ENCODE peak calls at places on chromosomes 4 and X, in seven cellular contexts. L is dorsolateral prefrontal cortex; Y is CD4-positive, alpha-beta T cell; Z is MCF 10A; J is IMR-90; O is fibroblast of mammary gland; H is upper lobe of right lung. Q is an unnamed sample.

GRCh38 chr4:147596976-147597375 is 20.2 kb upstream of the TMEM184C start:
- DNase-seq in L (no peak), Y (no peak), Z (peak), J (peak), O (peak), H (no peak), Q (no peak)

GRCh38 chr4:3473943-3474335 is 10.8 kb downstream of the DOK7 start:
- DNase-seq in L (no peak), Y (no peak), Z (no peak), J (no peak), O (no peak), H (no peak), Q (no peak)

GRCh38 chrX:103439161-103439560 is 62.8 kb downstream of the BEX3 start:
- DNase-seq in L (no peak), Y (no peak), Z (no peak), J (no peak), O (no peak), H (no peak), Q (no peak)

GRCh38 chr4:155522201-155522600 is 144.4 kb upstream of the GUCY1A1 start:
- DNase-seq in L (no peak), Y (no peak), Z (no peak), J (peak), O (peak), H (no peak), Q (no peak)

GRCh38 chr4:188228279-188228678 is 89.0 kb downstream of the TRIML1 start:
- DNase-seq in L (no peak), Y (no peak), Z (no peak), J (no peak), O (no peak), H (no peak), Q (no peak)

GRCh38 chr4:90126805-90127204 is 389 bp upstream of the CCSER1 start:
- DNase-seq in L (no peak), Y (no peak), Z (no peak), J (no peak), O (no peak), H (no peak), Q (no peak)

GRCh38 chrX:54043696-54044125 is 562 bp downstream of the PHF8 start:
- DNase-seq in L (peak), Y (no peak), Z (peak), J (peak), O (peak), H (peak), Q (peak)

GRCh38 chr4:94561249-94562024 is 109.7 kb downstream of the PDLIM5 start:
- DNase-seq in L (no peak), Y (no peak), Z (peak), J (peak), O (peak), H (no peak), Q (no peak)

GRCh38 chr4:124686279-124686678 is 26.3 kb downstream of the ANKRD50 start:
- DNase-seq in L (no peak), Y (no peak), Z (no peak), J (no peak), O (no peak), H (no peak), Q (no peak)

GRCh38 chrX:29617276-29617675 is 598.1 kb upstream of the MAGEB2 start:
- DNase-seq in L (no peak), Y (no peak), Z (no peak), J (peak), O (peak), H (no peak), Q (no peak)

GRCh38 chrX:110310896-110311295 is 7.0 kb downstream of the AMMECR1 start:
- DNase-seq in L (no peak), Y (peak), Z (peak), J (no peak), O (peak), H (no peak), Q (peak)

GRCh38 chr4:124641715-124642380 is 70.7 kb downstream of the ANKRD50 start:
- DNase-seq in L (no peak), Y (no peak), Z (peak), J (peak), O (peak), H (no peak), Q (no peak)

GRCh38 chr4:81135501-81135900 is 79.5 kb downstream of the PRKG2 start:
- DNase-seq in L (no peak), Y (no peak), Z (peak), J (peak), O (peak), H (no peak), Q (no peak)

GRCh38 chr4:10003666-10004065 is 17.6 kb downstream of the SLC2A9 start:
- DNase-seq in L (no peak), Y (no peak), Z (no peak), J (no peak), O (no peak), H (no peak), Q (no peak)

GRCh38 chr4:33780952-33781655 is 2463.2 kb downstream of the ARAP2 start:
- DNase-seq in L (no peak), Y (no peak), Z (peak), J (peak), O (peak), H (no peak), Q (no peak)

GRCh38 chrX:34918091-34918736 is 24.4 kb upstream of the FAM47B start:
- DNase-seq in L (no peak), Y (no peak), Z (peak), J (peak), O (peak), H (no peak), Q (no peak)

GRCh38 chrX:153626863-153627674 is 19.9 kb upstream of the DUSP9 start:
- DNase-seq in L (peak), Y (no peak), Z (no peak), J (no peak), O (no peak), H (no peak), Q (no peak)

GRCh38 chr4:23697001-23697528 is 192.8 kb downstream of the PPARGC1A start:
- DNase-seq in L (no peak), Y (no peak), Z (no peak), J (no peak), O (no peak), H (no peak), Q (no peak)

GRCh38 chrX:50697691-50698090 is 116.3 kb downstream of the SHROOM4 start:
- DNase-seq in L (no peak), Y (no peak), Z (peak), J (peak), O (peak), H (no peak), Q (no peak)

GRCh38 chrX:118603981-118604380 is 108.4 kb downstream of the DOCK11 start:
- DNase-seq in L (no peak), Y (peak), Z (peak), J (peak), O (peak), H (no peak), Q (peak)

GRCh38 chr4:27662426-27662825 is 801.8 kb downstream of the STIM2 start:
- DNase-seq in L (no peak), Y (no peak), Z (no peak), J (no peak), O (no peak), H (no peak), Q (no peak)

GRCh38 chr4:102061133-102061532 is 270.6 kb downstream of the BANK1 start:
- DNase-seq in L (no peak), Y (no peak), Z (no peak), J (no peak), O (no peak), H (no peak), Q (peak)

GRCh38 chrX:109732319-109732779 is 708 bp downstream of the ACSL4 start:
- DNase-seq in L (no peak), Y (peak), Z (no peak), J (peak), O (peak), H (no peak), Q (no peak)

GRCh38 chrX:40831750-40832149 is 96.4 kb upstream of the MED14 start:
- DNase-seq in L (no peak), Y (no peak), Z (no peak), J (no peak), O (no peak), H (no peak), Q (no peak)

GRCh38 chr4:68152411-68152810 is 22.7 kb upstream of the TMPRSS11F start:
- DNase-seq in L (no peak), Y (no peak), Z (peak), J (no peak), O (no peak), H (no peak), Q (no peak)

GRCh38 chr4:88696620-88697019 is 1.0 kb downstream of the NAP1L5 start:
- DNase-seq in L (no peak), Y (no peak), Z (no peak), J (peak), O (peak), H (no peak), Q (no peak)

GRCh38 chr4:107654694-107655093 is 65.3 kb downstream of the PAPSS1 start:
- DNase-seq in L (no peak), Y (no peak), Z (no peak), J (no peak), O (no peak), H (no peak), Q (no peak)

GRCh38 chrX:145735036-145735435 is 82.6 kb upstream of the SLITRK2 start:
- DNase-seq in L (no peak), Y (no peak), Z (no peak), J (no peak), O (peak), H (no peak), Q (no peak)

GRCh38 chrX:138345801-138346200 is 365.7 kb downstream of the FGF13 start:
- DNase-seq in L (no peak), Y (no peak), Z (peak), J (no peak), O (no peak), H (no peak), Q (no peak)
- TF ChIP-seq CTCF in L (no peak), Y (no peak), Z (no peak), J (no peak), O (no peak), H (no peak), Q (no peak)

GRCh38 chr4:15875663-15876460 is 62.7 kb downstream of the FGFBP1 start:
- DNase-seq in L (no peak), Y (no peak), Z (no peak), J (no peak), O (no peak), H (no peak), Q (no peak)

GRCh38 chr4:15873117-15873516 is 65.4 kb downstream of the FGFBP1 start:
- DNase-seq in L (no peak), Y (no peak), Z (no peak), J (no peak), O (no peak), H (no peak), Q (no peak)

GRCh38 chr4:15870921-15871664 is 67.4 kb downstream of the FGFBP1 start:
- DNase-seq in L (no peak), Y (no peak), Z (no peak), J (no peak), O (no peak), H (no peak), Q (no peak)

GRCh38 chr4:15878011-15878410 is 60.5 kb downstream of the FGFBP1 start:
- DNase-seq in L (no peak), Y (no peak), Z (no peak), J (no peak), O (no peak), H (no peak), Q (no peak)

DNA sequence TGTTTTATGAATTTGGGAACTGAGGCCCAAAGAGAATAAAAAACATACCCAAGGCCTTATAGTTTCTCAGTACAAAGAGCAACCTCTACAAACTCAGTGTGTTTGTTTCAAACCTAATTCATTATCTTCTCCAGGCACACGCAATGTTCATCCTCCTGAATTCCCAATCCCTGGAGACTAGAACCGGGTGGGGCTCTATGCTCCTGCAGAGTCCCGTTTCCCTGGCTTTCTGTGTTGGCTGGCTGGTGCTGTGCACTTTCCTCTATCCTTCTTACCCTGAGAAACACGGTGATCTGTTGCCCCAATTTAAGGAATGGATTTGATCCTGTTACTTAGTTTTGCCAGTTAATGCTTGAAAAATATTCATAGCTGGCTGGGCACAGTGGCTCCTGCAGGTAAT is 63.9 kb downstream of the FGFBP1 start:
- DNase-seq in L (no peak), Y (no peak), Z (no peak), J (no peak), O (no peak), H (no peak), Q (no peak)
- TF ChIP-seq CTCF in L (no peak), Y (no peak), Z (no peak), J (no peak), O (no peak), H (no peak), Q (no peak)

DNA sequence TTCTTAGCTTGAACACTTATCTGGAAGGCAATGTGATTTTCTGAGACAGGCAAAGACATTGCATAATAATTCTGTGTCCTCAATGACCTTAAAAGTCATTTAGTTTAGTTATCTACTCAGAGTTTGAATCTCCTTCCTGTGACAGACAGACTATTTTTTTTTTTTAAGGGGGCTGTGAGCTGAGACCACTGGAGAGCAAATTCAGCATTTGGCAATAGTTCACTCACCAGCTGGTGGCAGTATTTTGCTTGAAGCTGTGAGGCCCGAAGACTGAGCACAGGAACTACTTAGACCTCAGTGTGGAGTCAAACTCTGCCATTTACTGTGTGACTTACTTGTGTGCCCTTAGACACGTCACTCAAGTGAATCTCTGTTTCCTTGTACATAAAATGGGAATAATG is 22.9 kb upstream of the CPE start:
- DNase-seq in L (peak), Y (no peak), Z (peak), J (peak), O (peak), H (no peak), Q (peak)
- TF ChIP-seq CTCF in L (peak), Y (no peak), Z (peak), J (peak), O (peak), H (peak), Q (peak)

GRCh38 chrX:17414057-17414658 is 39.2 kb downstream of the NHS start:
- DNase-seq in L (no peak), Y (no peak), Z (peak), J (no peak), O (no peak), H (no peak), Q (no peak)

GRCh38 chrX:17415242-17415815 is 40.3 kb downstream of the NHS start:
- DNase-seq in L (no peak), Y (no peak), Z (no peak), J (no peak), O (no peak), H (no peak), Q (no peak)

GRCh38 chrX:17412692-17413091 is 37.7 kb downstream of the NHS start:
- DNase-seq in L (no peak), Y (no peak), Z (peak), J (peak), O (peak), H (no peak), Q (no peak)

GRCh38 chrX:17413228-17413627 is 38.2 kb downstream of the NHS start:
- DNase-seq in L (no peak), Y (no peak), Z (peak), J (peak), O (peak), H (no peak), Q (no peak)

DNA sequence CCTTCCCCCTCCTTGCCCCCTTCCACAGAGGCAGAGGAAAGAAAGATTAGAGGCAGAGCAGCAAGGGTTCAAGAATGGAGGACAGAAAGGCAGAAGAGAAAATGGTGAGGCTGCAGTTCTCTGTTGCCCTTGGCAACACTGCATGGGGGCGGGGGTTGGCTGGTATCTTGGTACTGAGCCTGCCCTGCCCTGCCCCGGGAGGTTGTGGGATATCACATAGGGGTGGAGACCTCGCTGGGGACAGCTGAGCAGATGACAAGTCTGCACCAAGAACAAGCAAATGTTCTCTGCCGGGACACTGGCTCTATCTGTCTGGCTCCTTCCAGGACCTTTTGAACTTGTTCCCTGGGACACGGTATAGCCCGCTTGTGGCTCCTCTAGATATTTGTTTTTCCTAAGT is 39.8 kb downstream of the NHS start:
- DNase-seq in L (no peak), Y (no peak), Z (no peak), J (no peak), O (no peak), H (no peak), Q (no peak)
- TF ChIP-seq CTCF in L (no peak), Y (no peak), Z (no peak), J (no peak), O (no peak), H (no peak), Q (no peak)

GRCh38 chr4:92170340-92170739 is 133.4 kb upstream of the GRID2 start:
- DNase-seq in L (no peak), Y (no peak), Z (no peak), J (no peak), O (no peak), H (no peak), Q (no peak)

GRCh38 chr4:92175250-92175649 is 128.5 kb upstream of the GRID2 start:
- DNase-seq in L (no peak), Y (no peak), Z (no peak), J (no peak), O (no peak), H (no peak), Q (no peak)

GRCh38 chr4:92172203-92172602 is 131.6 kb upstream of the GRID2 start:
- DNase-seq in L (no peak), Y (no peak), Z (peak), J (no peak), O (no peak), H (no peak), Q (no peak)
- TF ChIP-seq CTCF in L (no peak), Y (no peak), Z (peak), J (peak), O (no peak), H (no peak), Q (no peak)

GRCh38 chrX:135688137-135688536 is 25.3 kb upstream of the CT45A1 start:
- DNase-seq in L (no peak), Y (no peak), Z (no peak), J (no peak), O (no peak), H (no peak), Q (no peak)
- TF ChIP-seq CTCF in L (no peak), Y (no peak), Z (no peak), J (no peak), O (no peak), H (no peak), Q (peak)

DNA sequence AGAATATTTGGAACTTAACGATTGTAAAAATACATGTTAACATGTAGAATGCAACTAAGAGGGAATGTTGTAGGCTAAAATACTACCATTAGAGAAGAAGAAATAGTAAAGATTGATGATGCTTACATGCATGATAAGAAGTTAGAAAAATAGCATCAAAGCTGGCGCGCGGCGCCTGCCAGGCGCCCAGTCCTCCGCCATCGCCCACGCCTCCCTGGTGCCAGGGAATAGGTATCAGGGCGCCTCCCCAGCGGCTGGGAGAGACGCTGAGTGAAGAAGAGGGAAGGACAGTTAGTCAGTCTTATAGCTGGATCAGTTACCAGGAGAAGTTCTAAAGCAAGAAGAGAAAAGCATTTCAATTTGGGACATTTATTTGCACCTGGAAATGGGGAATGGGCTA is 36.0 kb downstream of the NSUN7 start:
- DNase-seq in L (no peak), Y (no peak), Z (no peak), J (no peak), O (no peak), H (no peak), Q (no peak)
- TF ChIP-seq CTCF in L (no peak), Y (no peak), Z (no peak), J (no peak), O (no peak), H (no peak), Q (no peak)

GRCh38 chrX:148958896-148959295 is 458.5 kb downstream of the AFF2 start:
- DNase-seq in L (no peak), Y (no peak), Z (peak), J (no peak), O (no peak), H (no peak), Q (no peak)
- TF ChIP-seq CTCF in L (no peak), Y (no peak), Z (no peak), J (no peak), O (no peak), H (no peak), Q (no peak)

GRCh38 chrX:116243039-116243438 is 72.5 kb downstream of the AGTR2 start:
- DNase-seq in L (no peak), Y (no peak), Z (no peak), J (no peak), O (no peak), H (no peak), Q (no peak)
- TF ChIP-seq CTCF in L (no peak), Y (no peak), Z (no peak), J (no peak), O (no peak), H (no peak), Q (no peak)

GRCh38 chr4:138344851-138345250 is 102.7 kb upstream of the SLC7A11 start:
- DNase-seq in L (no peak), Y (no peak), Z (no peak), J (no peak), O (no peak), H (no peak), Q (no peak)

GRCh38 chr4:138344064-138344463 is 101.9 kb upstream of the SLC7A11 start:
- DNase-seq in L (no peak), Y (no peak), Z (no peak), J (no peak), O (no peak), H (no peak), Q (no peak)

GRCh38 chr4:138341739-138342415 is 99.7 kb upstream of the SLC7A11 start:
- DNase-seq in L (no peak), Y (no peak), Z (no peak), J (no peak), O (no peak), H (no peak), Q (no peak)

GRCh38 chr4:138348055-138348454 is 105.9 kb upstream of the SLC7A11 start:
- DNase-seq in L (no peak), Y (no peak), Z (no peak), J (peak), O (peak), H (no peak), Q (no peak)

GRCh38 chr4:138347561-138347960 is 105.4 kb upstream of the SLC7A11 start:
- DNase-seq in L (no peak), Y (no peak), Z (no peak), J (no peak), O (no peak), H (no peak), Q (no peak)
- TF ChIP-seq CTCF in L (no peak), Y (no peak), Z (no peak), J (no peak), O (no peak), H (no peak), Q (no peak)

Q was measured in GM13976.